ENCODE peak calls at places on chromosomes 16 and 17, in ten cellular contexts. W is A549, H is Caco-2, V is heart left ventricle, Q is neural progenitor cell, C is fibroblast of lung, U is pancreas, P is left ventricle myocardium inferior, N is prostate gland, G is uterus. J is an unnamed sample.

GRCh38 chr17:82965371-82965770 is 114.0 kb upstream of the METRNL start:
- DNase-seq in Q (no peak), P (no peak), W (no peak), V (no peak), C (no peak), H (no peak), U (peak; percentile 52), N (no peak), G (no peak), J (no peak)

GRCh38 chr17:63537991-63538692 is 12.1 kb upstream of the DCAF7 start:
- DNase-seq in U (peak; percentile 62), Q (peak; percentile 9), V (no peak), G (no peak), W (no peak), C (peak; percentile 1), H (no peak), P (no peak), N (no peak), J (no peak)

GRCh38 chr17:73360961-73361761 is 49.4 kb upstream of the CDC42EP4 start:
- DNase-seq in H (no peak), W (no peak), C (no peak), V (no peak), U (no peak), P (no peak), G (no peak), N (no peak), Q (peak; percentile 88), J (no peak)

GRCh38 chr17:68704897-68705296 is 103.7 kb upstream of the FAM20A start:
- DNase-seq in U (no peak), N (no peak), C (peak; percentile 79), W (no peak), V (no peak), H (no peak), G (no peak), P (no peak), Q (no peak), J (no peak)

GRCh38 chr17:42566873-42567573 is at the start of gene MLX:
- DNase-seq in C (peak; percentile 78), W (peak; percentile 100), H (peak; percentile 92), P (peak; percentile 96), G (peak; percentile 94), U (peak; percentile 99), N (peak; percentile 90), Q (peak; percentile 97), V (peak; percentile 95), J (peak; percentile 96)

GRCh38 chr17:80492343-80493136 is 16.1 kb upstream of the NPTX1 start:
- DNase-seq in V (no peak), C (no peak), N (no peak), G (no peak), W (no peak), Q (no peak), U (no peak), P (no peak), H (no peak), J (no peak)

GRCh38 chr16:56047307-56048234 is 143.7 kb upstream of the GNAO1 start:
- DNase-seq in N (no peak), W (no peak), V (peak; percentile 18), G (no peak), P (peak; percentile 34), C (no peak), Q (peak; percentile 44), U (no peak), H (no peak), J (no peak)

GRCh38 chr17:75487351-75488070 is 27.8 kb downstream of the CASKIN2 start:
- DNase-seq in G (no peak), P (no peak), Q (no peak), C (no peak), H (peak; percentile 46), U (no peak), W (no peak), V (peak; percentile 75), N (no peak), J (no peak)

GRCh38 chr17:31013844-31014243 is 43.0 kb downstream of the RNF135 start:
- DNase-seq in W (no peak), V (no peak), G (no peak), U (no peak), C (no peak), Q (no peak), P (no peak), N (no peak), H (no peak), J (no peak)

GRCh38 chr16:78105517-78105916 is 6.1 kb downstream of the WWOX start:
- DNase-seq in W (no peak), N (peak; percentile 37), V (no peak), U (no peak), Q (no peak), H (no peak), G (no peak), P (no peak), C (no peak), J (no peak)

GRCh38 chr17:77246110-77247047 is 105.6 kb downstream of the SEC14L1 start:
- DNase-seq in C (no peak), H (no peak), U (no peak), V (no peak), W (no peak), Q (no peak), N (no peak), G (no peak), P (no peak), J (no peak)

GRCh38 chr16:35706901-35707300 is 2247.5 kb downstream of the TP53TG3F start:
- DNase-seq in N (no peak), P (no peak), G (no peak), C (no peak), U (no peak), W (no peak), V (no peak), Q (no peak), H (no peak), J (no peak)
- H3K9me3 ChIP-seq in N (no peaks in the 10 kb centered on the region), P (peaks cover under 1% of the 10 kb centered on the region), G (no peaks in the 10 kb centered on the region), C (no peaks in the 10 kb centered on the region), U (no peaks in the 10 kb centered on the region), W (peaks cover 3% of the 10 kb centered on the region), V (no peaks in the 10 kb centered on the region), Q (peaks cover 73% of the 10 kb centered on the region), H (no peaks in the 10 kb centered on the region), J (peaks cover 84% of the 10 kb centered on the region)

DNA sequence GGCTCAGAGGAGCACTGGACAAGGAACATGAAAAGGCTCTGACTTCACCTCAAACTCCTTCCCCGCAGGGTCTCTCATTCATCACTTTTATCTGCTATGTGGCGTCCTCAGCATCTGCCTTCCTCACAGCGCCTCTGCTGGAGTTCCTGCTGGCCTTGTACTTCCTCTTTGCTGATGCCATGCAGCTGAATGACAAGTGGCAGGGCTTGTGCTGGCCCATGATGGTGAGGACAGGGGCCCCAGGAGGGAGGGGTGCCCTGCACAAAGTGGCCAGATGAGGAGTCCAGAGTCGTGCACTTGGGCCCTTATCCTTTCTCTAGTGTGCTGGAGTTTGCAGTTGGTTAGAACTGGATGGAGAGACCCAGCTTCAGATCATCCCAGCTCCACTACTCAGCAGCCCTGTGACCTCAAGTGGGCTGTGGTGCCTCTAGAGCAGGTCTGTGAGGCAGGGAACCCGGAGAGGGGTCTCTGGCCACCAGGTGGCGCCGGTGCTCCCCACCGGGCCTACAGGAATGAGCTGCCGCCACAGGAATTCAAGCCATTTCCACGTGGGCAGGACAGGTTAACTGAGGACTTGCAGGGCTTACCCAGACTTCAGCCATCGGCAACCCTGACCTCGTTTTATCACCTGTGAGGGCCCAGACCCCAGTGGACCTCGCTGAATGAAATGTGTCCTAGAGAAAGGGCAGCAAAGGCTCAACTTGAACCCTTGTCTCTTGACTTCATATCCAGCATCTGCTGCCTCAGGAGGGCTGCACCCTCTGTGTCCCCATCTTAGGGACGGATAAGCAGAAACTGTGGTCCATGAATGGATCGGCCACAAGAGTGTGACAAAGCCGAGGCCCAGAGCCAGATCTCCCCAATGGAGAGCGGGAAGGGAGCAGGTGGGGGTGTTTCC is 4.0 kb downstream of the CMTM3 start:
- DNase-seq in N (peak; percentile 90), U (peak; percentile 98), H (peak; percentile 95), Q (peak; percentile 90), C (peak; percentile 91), P (peak; percentile 87), W (peak; percentile 94), V (peak; percentile 80), G (peak; percentile 87), J (peak; percentile 80)
- TF ChIP-seq CTCF in N (peak; percentile 92), U (peak; percentile 83), H (peak; percentile 96), Q (peak; percentile 95), C (peak; percentile 93), P (peak; percentile 94), W (peak; percentile 90), V (peak; percentile 87), G (peak; percentile 82), J (peak; percentile 89)

GRCh38 chr17:39889200-39889599 is 21.2 kb downstream of the ZPBP2 start:
- DNase-seq in H (no peak), G (no peak), N (no peak), V (no peak), P (no peak), Q (no peak), U (no peak), C (no peak), W (no peak), J (no peak)

DNA sequence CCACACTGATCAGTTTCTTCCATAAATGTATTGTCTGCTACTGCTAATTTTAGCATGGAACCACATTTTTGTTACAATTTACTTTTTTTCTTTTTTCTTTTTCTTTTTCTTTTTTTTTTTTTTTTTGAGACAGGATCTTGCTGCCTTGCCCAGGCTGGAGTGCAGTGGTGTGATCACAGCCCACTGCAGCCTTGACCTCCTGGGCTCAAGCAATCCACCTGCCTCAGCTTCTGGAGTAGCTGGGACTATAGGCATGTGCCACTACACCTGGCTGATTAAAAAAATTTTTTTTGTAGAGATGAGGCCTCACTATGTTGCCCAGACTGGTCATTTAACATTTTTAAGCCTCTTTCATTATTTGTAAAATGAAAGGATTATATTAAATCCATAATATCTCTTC is 19.1 kb downstream of the ZPBP2 start:
- DNase-seq in N (no peak), C (no peak), P (no peak), Q (no peak), U (no peak), W (no peak), V (no peak), G (no peak), H (no peak), J (no peak)
- H3K4me1 ChIP-seq in N (no peaks in the 10 kb centered on the region), C (no peaks in the 10 kb centered on the region), P (no peaks in the 10 kb centered on the region), Q (no peaks in the 10 kb centered on the region), U (no peaks in the 10 kb centered on the region), W (no peaks in the 10 kb centered on the region), V (no peaks in the 10 kb centered on the region), G (no peaks in the 10 kb centered on the region), H (peaks cover 15% of the 10 kb centered on the region), J (no peaks in the 10 kb centered on the region)

GRCh38 chr16:79267781-79268180 is 332.8 kb downstream of the MAF start:
- DNase-seq in V (no peak), N (no peak), C (no peak), U (no peak), G (no peak), W (no peak), H (no peak), P (no peak), Q (no peak), J (no peak)

GRCh38 chr16:79264237-79265104 is 336.1 kb downstream of the MAF start:
- DNase-seq in P (no peak), Q (no peak), V (peak; percentile 16), H (no peak), G (no peak), U (no peak), C (no peak), N (no peak), W (no peak), J (no peak)

GRCh38 chr16:79265701-79266100 is 334.8 kb downstream of the MAF start:
- DNase-seq in V (no peak), H (no peak), Q (no peak), C (no peak), N (no peak), W (no peak), U (no peak), P (no peak), G (no peak), J (no peak)

GRCh38 chr16:79269211-79269863 is 331.2 kb downstream of the MAF start:
- DNase-seq in C (no peak), V (no peak), N (no peak), G (no peak), H (no peak), U (no peak), P (no peak), Q (no peak), W (no peak), J (no peak)

GRCh38 chr16:79267146-79267545 is 333.4 kb downstream of the MAF start:
- DNase-seq in V (no peak), P (no peak), Q (no peak), H (no peak), G (no peak), W (no peak), U (no peak), N (no peak), C (no peak), J (no peak)
- H3K9me3 ChIP-seq in V (no peaks in the 10 kb centered on the region), P (no peaks in the 10 kb centered on the region), Q (no peaks in the 10 kb centered on the region), H (no peaks in the 10 kb centered on the region), G (no peaks in the 10 kb centered on the region), W (no peaks in the 10 kb centered on the region), U (no peaks in the 10 kb centered on the region), N (no peaks in the 10 kb centered on the region), C (no peaks in the 10 kb centered on the region), J (no peaks in the 10 kb centered on the region)

J was measured in mucosa of descending colon.